ENCODE peak calls at places on chromosomes 6 and 20, in four cellular contexts. C is cardiac muscle cell, R is astrocyte, D is GM23248. K is an unnamed sample.

GRCh38 chr6:17828149-17828548 is 121.4 kb upstream of the NUP153 start:
- DNase-seq in C (no peak), R (no peak), D (no peak), K (no peak)

GRCh38 chr6:159217595-159218275 is 48.5 kb downstream of the FNDC1 start:
- DNase-seq in C (peak; percentile 58), R (peak; percentile 40), D (peak; percentile 82), K (peak; percentile 57)

GRCh38 chr6:151021878-151022277 is 156.4 kb downstream of the MTHFD1L start:
- DNase-seq in C (peak; percentile 14), R (no peak), D (no peak), K (no peak)

GRCh38 chr6:63923139-63923739 is 287.6 kb downstream of the PHF3 start:
- DNase-seq in C (peak; percentile 63), R (peak; percentile 20), D (peak; percentile 54), K (no peak)

GRCh38 chr6:146890644-146891434 is 292.1 kb downstream of the ADGB start:
- DNase-seq in C (no peak), R (peak; percentile 44), D (peak; percentile 11), K (no peak)

GRCh38 chr6:55925292-55925691 is 49.9 kb upstream of the BMP5 start:
- DNase-seq in C (peak; percentile 56), R (peak; percentile 89), D (peak; percentile 91), K (no peak)

GRCh38 chr6:5401845-5402738 is 140.8 kb downstream of the FARS2 start:
- DNase-seq in C (peak; percentile 56), R (no peak), D (peak; percentile 55), K (no peak)

GRCh38 chr6:105178110-105178509 is 1.7 kb downstream of the POPDC3 start:
- DNase-seq in C (peak; percentile 68), R (peak; percentile 91), D (peak; percentile 95), K (no peak)

GRCh38 chr20:23118144-23118543 is 32.0 kb upstream of the CD93 start:
- DNase-seq in C (no peak), R (no peak), D (no peak), K (no peak)

GRCh38 chr6:90008908-90009501 is 114.7 kb downstream of the GJA10 start:
- DNase-seq in C (peak; percentile 34), R (peak; percentile 83), D (peak; percentile 56), K (no peak)

GRCh38 chr6:35082046-35082732 is 59.0 kb downstream of the TCP11 start:
- DNase-seq in C (no peak), R (no peak), D (no peak), K (no peak)

GRCh38 chr6:167303660-167304625 is 12.8 kb downstream of the UNC93A start:
- DNase-seq in C (no peak), R (no peak), D (no peak), K (no peak)

GRCh38 chr6:131125431-131125830 is 9.8 kb upstream of the AKAP7 start:
- DNase-seq in C (no peak), R (no peak), D (peak; percentile 28), K (no peak)

GRCh38 chr20:63692436-63693078 is 3.9 kb upstream of the TNFRSF6B start:
- DNase-seq in C (no peak), R (no peak), D (peak; percentile 53), K (no peak)

GRCh38 chr6:33018904-33019303 is 9.5 kb upstream of the HLA-DOA start:
- DNase-seq in C (peak; percentile 72), R (no peak), D (peak; percentile 63), K (no peak)

GRCh38 chr6:43776115-43776798 is 6.2 kb downstream of the VEGFA start:
- DNase-seq in C (no peak), R (no peak), D (no peak), K (no peak)

GRCh38 chr6:5208491-5208890 is 52.3 kb downstream of the LYRM4 start:
- DNase-seq in C (peak; percentile 26), R (no peak), D (no peak), K (no peak)

GRCh38 chr20:31704225-31705119 is 18.2 kb downstream of the BCL2L1 start:
- DNase-seq in C (peak; percentile 45), R (peak; percentile 85), D (peak; percentile 42), K (no peak)

GRCh38 chr20:62921119-62921687 is 5.1 kb downstream of the DIDO1 start:
- DNase-seq in C (peak; percentile 61), R (peak; percentile 34), D (peak; percentile 85), K (no peak)

GRCh38 chr20:45583502-45583901 is 4.4 kb upstream of the WFDC8 start:
- DNase-seq in C (no peak), R (no peak), D (no peak), K (no peak)

GRCh38 chr6:31815025-31815838 is at the start of the genes HSPA1A and HSPA1L:
- DNase-seq in C (peak; percentile 97), R (peak; percentile 91), D (peak; percentile 96), K (peak; percentile 96)

GRCh38 chr20:57991211-57991841 is 237.1 kb downstream of the ANKRD60 start:
- DNase-seq in C (peak; percentile 11), R (peak; percentile 80), D (peak; percentile 97), K (no peak)

GRCh38 chr6:73854998-73855718 is 159.2 kb downstream of the CD109 start:
- DNase-seq in C (peak; percentile 86), R (peak; percentile 38), D (peak; percentile 77), K (no peak)

GRCh38 chr20:53857723-53858236 is 212.6 kb downstream of the BCAS1 start:
- DNase-seq in C (peak; percentile 15), R (no peak), D (no peak), K (no peak)

GRCh38 chr20:50467618-50468373 is 42.4 kb upstream of the PTPN1 start:
- DNase-seq in C (peak; percentile 71), R (peak; percentile 29), D (peak; percentile 63), K (no peak)

GRCh38 chr6:170152989-170153388 is 137.9 kb downstream of the DLL1 start:
- DNase-seq in C (peak; percentile 49), R (peak; percentile 45), D (no peak), K (no peak)

GRCh38 chr6:38646166-38646565 is 6.4 kb upstream of the BTBD9 start:
- DNase-seq in C (no peak), R (peak; percentile 20), D (peak; percentile 7), K (no peak)

GRCh38 chr6:34657037-34657306 is 39.6 kb downstream of the ILRUN start:
- DNase-seq in C (no peak), R (peak; percentile 76), D (peak; percentile 71), K (no peak)

GRCh38 chr6:149935246-149935645 is 6.6 kb upstream of the ULBP2 start:
- DNase-seq in C (no peak), R (no peak), D (peak; percentile 91), K (no peak)

GRCh38 chr20:47466193-47466592 is 35.5 kb upstream of the NCOA3 start:
- DNase-seq in C (peak; percentile 57), R (no peak), D (peak; percentile 63), K (no peak)

GRCh38 chr20:47466704-47467459 is 34.8 kb upstream of the NCOA3 start:
- DNase-seq in C (no peak), R (no peak), D (no peak), K (no peak)

GRCh38 chr20:47465335-47466090 is 36.2 kb upstream of the NCOA3 start:
- DNase-seq in C (no peak), R (no peak), D (no peak), K (no peak)

GRCh38 chr20:47461120-47461685 is 40.5 kb upstream of the NCOA3 start:
- DNase-seq in C (no peak), R (no peak), D (no peak), K (no peak)

GRCh38 chr20:47464380-47465101 is 37.1 kb upstream of the NCOA3 start:
- DNase-seq in C (peak; percentile 99), R (peak; percentile 92), D (peak; percentile 96), K (no peak)
- H3K27ac ChIP-seq in C (no peak overlapping the region), R (peak overlapping the region; percentile 6), D (peak overlapping the region; percentile 59), K (no peak overlapping the region)

GRCh38 chr6:71403422-71404134 is 115.0 kb downstream of the OGFRL1 start:
- DNase-seq in C (peak; percentile 44), R (no peak), D (peak; percentile 28), K (no peak)
- H3K4me1 ChIP-seq in C (peaks cover 13% of the 10 kb centered on the region), R (peaks cover 46% of the 10 kb centered on the region), D (peaks cover 65% of the 10 kb centered on the region), K (peaks cover 3% of the 10 kb centered on the region)

GRCh38 chr6:52352239-52353008 is 9.5 kb upstream of the PAQR8 start:
- DNase-seq in C (peak; percentile 89), R (peak; percentile 93), D (peak; percentile 91), K (no peak)
- H3K4me3 ChIP-seq in C (no peak overlapping the region), R (no peak overlapping the region), D (peak overlapping the region; percentile 35), K (no peak overlapping the region)

GRCh38 chr6:6927437-6928361 is 180.1 kb upstream of the RREB1 start:
- DNase-seq in C (no peak), R (no peak), D (peak; percentile 19), K (no peak)

GRCh38 chr6:6931047-6932025 is 176.4 kb upstream of the RREB1 start:
- DNase-seq in C (no peak), R (no peak), D (no peak), K (no peak)

GRCh38 chr6:6932341-6932740 is 175.4 kb upstream of the RREB1 start:
- DNase-seq in C (no peak), R (no peak), D (no peak), K (no peak)

GRCh38 chr6:6932968-6933367 is 174.8 kb upstream of the RREB1 start:
- DNase-seq in C (no peak), R (no peak), D (no peak), K (no peak)

DNA sequence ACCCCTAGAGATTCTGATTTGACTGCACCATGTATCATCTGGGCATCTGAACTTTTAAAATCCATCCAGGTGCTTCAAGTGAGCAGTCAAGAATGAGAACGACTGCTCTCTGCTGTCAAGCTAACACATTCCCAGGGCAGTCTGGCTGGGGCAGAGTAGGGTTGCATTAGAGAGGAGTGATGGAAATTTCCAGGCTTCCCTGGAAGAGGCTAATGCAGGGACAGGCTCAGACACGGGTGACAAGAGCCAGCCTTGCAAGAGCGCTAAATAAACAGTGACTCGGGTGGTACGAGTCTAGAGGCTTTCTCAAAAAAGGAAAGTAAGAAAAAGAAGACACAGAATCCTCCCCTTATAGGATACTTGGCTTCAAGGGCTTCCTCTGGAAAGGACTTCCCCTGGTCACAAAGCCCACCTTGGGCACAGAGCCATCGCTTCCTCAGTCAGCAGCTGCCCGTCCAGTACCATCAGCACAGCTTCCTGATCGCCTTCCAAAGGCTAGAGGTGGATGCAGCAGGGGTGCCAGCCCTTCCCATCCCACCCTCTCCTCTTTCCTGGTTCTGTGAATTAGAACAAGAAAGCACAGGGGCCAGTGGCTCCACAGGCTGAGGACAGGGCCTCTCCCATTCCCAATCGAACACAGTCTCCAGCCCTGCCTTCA is 177.4 kb upstream of the RREB1 start:
- DNase-seq in C (no peak), R (no peak), D (no peak), K (no peak)
- H3K27ac ChIP-seq in C (no peak overlapping the region), R (no peak overlapping the region), D (no peak overlapping the region), K (no peak overlapping the region)

DNA sequence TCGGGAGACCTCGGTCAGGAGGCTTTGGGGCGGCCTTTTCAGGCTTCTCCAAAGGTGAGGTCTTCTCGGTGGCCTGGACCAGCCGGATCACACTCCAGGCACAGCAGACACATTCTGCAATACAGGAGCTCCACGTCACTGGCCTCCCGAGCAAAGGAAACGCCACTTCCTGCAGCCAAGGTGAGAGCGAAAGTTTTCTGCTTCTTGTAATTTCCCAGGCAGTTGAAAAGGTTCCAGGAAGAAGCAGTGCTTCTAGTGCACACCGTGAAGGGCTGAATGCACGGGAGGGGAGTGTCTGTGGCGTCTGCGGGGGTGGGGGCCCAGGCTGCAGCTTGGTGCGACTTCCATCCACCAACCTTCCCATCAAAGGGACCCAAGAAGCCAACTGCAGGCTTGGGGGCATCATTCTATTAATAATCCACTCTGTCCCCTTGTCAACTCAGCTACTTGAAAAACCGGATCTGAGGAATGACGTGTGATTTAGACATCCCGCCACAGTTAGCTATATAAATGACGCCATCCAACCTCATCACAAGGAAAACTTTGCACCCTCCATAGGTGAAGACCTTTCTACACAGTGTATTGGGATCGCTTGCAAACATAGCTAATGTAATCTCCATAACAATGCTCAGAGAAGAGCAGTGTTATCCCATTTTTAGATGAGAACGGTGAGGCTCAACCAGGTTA is 61.1 kb downstream of the NFATC2 start:
- DNase-seq in C (no peak), R (no peak), D (no peak), K (no peak)
- H3K4me1 ChIP-seq in C (peaks cover 16% of the 10 kb centered on the region), R (peaks cover 3% of the 10 kb centered on the region), D (no peaks in the 10 kb centered on the region), K (no peaks in the 10 kb centered on the region)